ENCODE peak calls at places on chromosome 16, in ten cellular contexts. S is IMR-90, D is astrocyte of the spinal cord, L is kidney epithelial cell, O is K562, T is spleen, K is fibroblast of mammary gland, G is A549, R is AG04450, N is HCT116. U is an unnamed sample.

GRCh38 chr16:75620326-75621169 is 2.5 kb downstream of the ADAT1 start:
- DNase-seq in K (no peak), N (no peak), L (no peak), S (no peak), O (peak), T (peak), D (no peak), R (no peak), G (no peak), U (no peak)

GRCh38 chr16:74954763-74955162 is 30.2 kb downstream of the WDR59 start:
- DNase-seq in O (no peak), T (no peak), S (no peak), G (no peak), D (no peak), L (no peak), K (no peak), N (no peak), R (no peak), U (no peak)

GRCh38 chr16:66977341-66978113 is 10.9 kb upstream of the CES4A start:
- DNase-seq in K (peak), G (peak), R (peak), D (peak), O (peak), N (peak), L (no peak), S (peak), T (peak), U (peak)

GRCh38 chr16:1823821-1824220 is 2.8 kb downstream of the HAGH start:
- DNase-seq in R (peak), L (no peak), S (peak), K (peak), T (no peak), O (peak), G (peak), D (peak), N (no peak), U (no peak)

GRCh38 chr16:85138825-85139627 is 26.8 kb upstream of the CIBAR2 start:
- DNase-seq in O (no peak), K (no peak), L (no peak), D (no peak), R (no peak), G (no peak), T (no peak), S (no peak), N (no peak), U (no peak)

GRCh38 chr16:79876332-79876730 is 275.8 kb upstream of the MAF start:
- DNase-seq in G (no peak), D (no peak), T (no peak), O (no peak), L (no peak), N (no peak), R (no peak), S (no peak), K (no peak), U (no peak)

GRCh38 chr16:58426960-58427359 is 34.7 kb downstream of the GINS3 start:
- DNase-seq in D (no peak), R (no peak), S (no peak), K (no peak), T (no peak), L (no peak), G (no peak), O (no peak), N (no peak), U (no peak)

GRCh38 chr16:48137822-48138221 is 18.0 kb downstream of the ABCC12 start:
- DNase-seq in R (no peak), G (no peak), O (no peak), T (no peak), S (no peak), L (no peak), N (no peak), D (no peak), K (no peak), U (no peak)

GRCh38 chr16:50068550-50068949 is 2.8 kb downstream of the HEATR3 start:
- DNase-seq in N (no peak), G (no peak), L (no peak), O (no peak), R (peak), T (no peak), D (peak), S (peak), K (peak), U (no peak)

GRCh38 chr16:67571464-67571863 is 9.1 kb downstream of the CTCF start:
- DNase-seq in N (no peak), O (no peak), G (no peak), K (no peak), S (peak), D (peak), R (no peak), T (no peak), L (no peak), U (no peak)

GRCh38 chr16:78770353-78771091 is 671.1 kb downstream of the WWOX start:
- DNase-seq in T (peak), D (no peak), L (no peak), O (peak), N (no peak), S (no peak), R (no peak), K (peak), G (peak), U (no peak)

GRCh38 chr16:53495325-53495724 is 7.7 kb downstream of the AKTIP start:
- DNase-seq in G (no peak), O (no peak), R (no peak), T (no peak), K (no peak), L (no peak), D (no peak), N (no peak), S (no peak), U (no peak)

GRCh38 chr16:15785386-15786059 is 71.3 kb downstream of the MYH11 start:
- DNase-seq in S (peak), K (no peak), D (no peak), O (no peak), N (no peak), L (no peak), G (no peak), T (no peak), R (no peak), U (no peak)

GRCh38 chr16:66899945-66900688 is 18.6 kb downstream of the CDH16 start:
- DNase-seq in K (peak), R (peak), L (peak), S (peak), D (peak), T (no peak), N (no peak), G (peak), O (peak), U (no peak)

GRCh38 chr16:58563235-58563634 is 47.9 kb downstream of the SETD6 start:
- DNase-seq in O (no peak), D (peak), N (no peak), K (peak), T (no peak), R (peak), G (no peak), S (peak), L (peak), U (peak)

GRCh38 chr16:69522732-69523404 is 42.9 kb upstream of the NFAT5 start:
- DNase-seq in G (peak), D (no peak), K (no peak), T (no peak), O (peak), S (no peak), L (no peak), N (peak), R (no peak), U (no peak)

GRCh38 chr16:57017251-57017650 is 27.9 kb downstream of the NLRC5 start:
- DNase-seq in O (no peak), N (no peak), K (peak), G (no peak), T (no peak), D (no peak), R (no peak), L (no peak), S (peak), U (no peak)

GRCh38 chr16:85274501-85274900 is 162.2 kb upstream of the CIBAR2 start:
- DNase-seq in T (no peak), K (no peak), R (no peak), L (no peak), N (no peak), O (no peak), D (no peak), S (no peak), G (no peak), U (no peak)

GRCh38 chr16:31105677-31106213 is 2.4 kb upstream of the BCKDK start:
- DNase-seq in O (peak), N (no peak), L (no peak), G (peak), D (peak), K (peak), R (no peak), S (no peak), T (peak), U (peak)

GRCh38 chr16:74501484-74502479 is 80.5 kb upstream of the CLEC18B start:
- DNase-seq in S (no peak), D (peak), T (no peak), O (no peak), K (no peak), G (no peak), L (no peak), N (no peak), R (no peak), U (no peak)

GRCh38 chr16:72532896-72533295 is 360.9 kb upstream of the PMFBP1 start:
- DNase-seq in S (no peak), D (no peak), R (no peak), N (no peak), O (no peak), G (no peak), K (no peak), T (no peak), L (no peak), U (no peak)

GRCh38 chr16:86554917-86555762 is at the start of gene MTHFSD:
- DNase-seq in O (peak), D (peak), K (peak), S (peak), N (peak), T (peak), G (peak), L (peak), R (peak), U (peak)
- TF ChIP-seq CTCF in O (no peak), D (no peak), K (no peak), S (no peak), N (no peak), T (no peak), G (peak), L (no peak), R (no peak), U (no peak)

GRCh38 chr16:2929693-2930092 is 18.0 kb downstream of the FLYWCH1 start:
- DNase-seq in S (no peak), R (no peak), L (no peak), O (no peak), T (no peak), N (no peak), K (no peak), G (no peak), D (no peak), U (no peak)

GRCh38 chr16:2924901-2925820 is 13.4 kb downstream of the FLYWCH1 start:
- DNase-seq in G (no peak), D (no peak), T (no peak), S (peak), L (no peak), R (no peak), N (no peak), O (no peak), K (no peak), U (no peak)

GRCh38 chr16:2928796-2929195 is 17.1 kb downstream of the FLYWCH1 start:
- DNase-seq in D (no peak), G (no peak), S (no peak), R (no peak), O (no peak), T (no peak), L (no peak), N (no peak), K (no peak), U (no peak)

GRCh38 chr16:2925951-2926659 is 14.4 kb downstream of the FLYWCH1 start:
- DNase-seq in S (no peak), N (no peak), D (no peak), O (no peak), R (no peak), T (no peak), L (no peak), G (no peak), K (no peak), U (no peak)

DNA sequence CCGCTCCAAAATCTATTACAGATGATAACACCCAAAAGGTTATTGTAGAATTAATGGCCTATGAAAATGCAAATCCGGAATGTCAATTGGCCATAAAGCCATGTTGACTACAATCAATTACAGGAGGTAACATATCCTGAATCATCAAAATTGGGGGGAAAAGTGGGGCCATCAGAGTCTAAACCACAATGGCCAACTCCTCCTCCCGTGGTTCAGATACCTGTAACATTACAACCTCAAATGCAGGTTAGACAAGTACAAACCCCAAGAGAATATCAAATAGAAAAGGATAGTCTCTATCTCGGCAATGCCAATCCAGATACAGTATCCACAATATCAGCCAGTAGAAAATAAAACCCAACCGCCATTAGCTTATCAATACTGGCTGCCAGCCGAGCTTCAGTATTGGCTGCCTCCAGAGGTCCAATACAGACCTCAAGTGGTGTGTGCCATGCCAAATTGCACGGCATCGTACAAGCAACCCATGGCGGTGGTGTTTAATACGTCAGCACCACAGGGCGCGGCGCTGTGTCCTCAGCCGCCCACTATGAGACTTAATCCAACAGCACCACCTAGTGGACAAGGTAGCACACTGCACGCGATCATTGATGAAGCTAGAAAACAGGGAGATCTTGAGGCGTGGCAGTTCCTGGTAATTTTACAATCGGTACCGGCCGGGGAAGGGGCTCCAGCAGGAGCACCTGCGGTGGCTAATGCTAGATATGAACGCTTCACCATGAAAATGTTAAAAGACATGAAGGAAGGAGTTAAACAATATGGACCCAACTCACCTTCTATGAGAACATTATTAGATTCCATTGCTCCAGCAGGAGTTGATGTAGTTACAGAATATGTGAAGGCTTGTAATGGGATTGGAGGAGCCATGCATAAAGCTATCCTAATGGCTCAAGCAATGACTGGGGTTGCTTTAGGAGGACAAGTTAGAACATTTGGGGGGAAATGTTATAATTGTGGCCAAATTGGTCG is 15.2 kb downstream of the FLYWCH1 start:
- DNase-seq in K (peak), N (peak), R (peak), G (peak), O (peak), L (no peak), D (peak), S (peak), T (peak), U (peak)
- H3K4me3 ChIP-seq in K (peak), N (no peak), R (peak), G (no peak), O (no peak), L (no peak), D (no peak), S (no peak), T (no peak), U (no peak)

GRCh38 chr16:88753191-88753590 is 31.8 kb downstream of the PIEZO1 start:
- DNase-seq in T (no peak), G (no peak), K (no peak), S (no peak), L (no peak), N (no peak), R (no peak), O (no peak), D (no peak), U (no peak)

GRCh38 chr16:88754109-88754911 is 30.7 kb downstream of the PIEZO1 start:
- DNase-seq in S (no peak), K (no peak), T (no peak), O (no peak), L (no peak), R (no peak), D (no peak), G (no peak), N (no peak), U (no peak)

GRCh38 chr16:88755745-88756443 is 29.1 kb downstream of the PIEZO1 start:
- DNase-seq in N (no peak), K (no peak), T (no peak), L (no peak), G (no peak), S (no peak), R (no peak), D (no peak), O (no peak), U (no peak)

GRCh38 chr16:88753600-88753999 is 31.4 kb downstream of the PIEZO1 start:
- DNase-seq in K (no peak), O (no peak), D (no peak), N (no peak), R (no peak), G (no peak), S (no peak), T (no peak), L (no peak), U (no peak)

GRCh38 chr16:88754912-88755744 is 29.9 kb downstream of the PIEZO1 start:
- DNase-seq in S (peak), K (peak), G (no peak), O (no peak), D (peak), L (no peak), R (peak), T (no peak), N (no peak), U (no peak)
- TF ChIP-seq CTCF in S (peak), K (no peak), G (no peak), O (no peak), D (no peak), L (peak), R (peak), T (no peak), N (no peak), U (peak)

DNA sequence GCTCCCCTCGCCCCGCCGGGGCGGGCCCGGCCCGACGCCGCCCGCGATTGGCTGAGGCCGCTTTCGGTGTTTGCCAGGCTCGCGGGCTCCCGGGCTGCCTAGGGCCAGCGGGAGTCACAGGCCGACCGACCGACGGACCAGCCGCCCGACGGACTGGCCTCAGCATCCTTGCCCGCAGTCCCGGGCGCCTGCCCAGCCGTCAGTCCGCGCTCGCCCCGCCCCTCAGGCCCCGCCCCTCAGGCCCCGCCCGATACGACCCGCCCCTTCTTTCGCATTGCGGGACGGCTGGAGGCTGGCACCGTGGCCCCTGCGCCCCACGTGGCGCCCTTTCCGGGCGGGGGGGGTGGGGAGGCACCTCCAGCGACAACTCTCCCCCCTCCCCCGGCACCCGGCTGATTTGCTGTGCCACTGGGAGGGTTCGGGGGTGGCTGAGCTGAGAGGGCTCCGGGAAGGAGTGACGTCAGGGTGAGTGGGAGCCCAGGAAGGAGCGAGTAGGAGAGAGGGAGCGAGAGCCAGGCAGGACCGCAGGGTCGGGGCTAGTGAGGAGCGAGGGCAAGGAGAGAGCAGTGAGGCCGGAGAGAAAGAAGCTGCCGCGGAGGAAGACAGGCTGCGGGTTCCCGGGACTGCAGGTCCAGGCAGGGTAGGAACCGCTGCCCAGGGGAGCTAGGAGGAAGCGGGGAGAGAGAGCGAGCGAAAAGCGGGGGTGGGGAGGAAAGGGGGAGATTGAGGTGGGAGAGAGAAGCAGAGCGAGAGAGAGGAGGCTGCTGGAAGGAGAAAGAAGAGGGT is at the start of gene ASPHD1:
- DNase-seq in S (peak), O (peak), R (peak), D (peak), N (peak), K (peak), G (peak), T (peak), L (peak), U (peak)
- H3K4me3 ChIP-seq in S (peak), O (peak), R (peak), D (peak), N (peak), K (peak), G (peak), T (peak), L (peak), U (peak)